ENCODE peak calls at places on chromosomes 7 and 10, in seven cellular contexts. One of them, this sample, is unnamed. For H3K9me3, the result is how much of the 10 kb centered on the place peaks cover.

GRCh38 chr10:101331960-101332359 is 22.0 kb upstream of the BTRC start:
- DNase-seq in testis: no peak
- DNase-seq in uterus: no peak
- DNase-seq in H1: no peak
- DNase-seq in right atrium auricular region: no peak
- DNase-seq in endothelial cell of umbilical vein: no peak
- DNase-seq in right lobe of liver: no peak
- DNase-seq in this sample: no peak

GRCh38 chr10:70590663-70591416 is 11.7 kb downstream of the PRF1 start:
- DNase-seq in uterus: no peak
- DNase-seq in testis: peak
- DNase-seq in endothelial cell of umbilical vein: no peak
- DNase-seq in right atrium auricular region: no peak
- DNase-seq in right lobe of liver: no peak
- DNase-seq in H1: no peak
- DNase-seq in this sample: no peak

GRCh38 chr10:132960071-132960472 is 17.7 kb upstream of the CFAP46 start:
- DNase-seq in endothelial cell of umbilical vein: no peak
- DNase-seq in right lobe of liver: peak
- DNase-seq in testis: no peak
- DNase-seq in uterus: no peak
- DNase-seq in right atrium auricular region: no peak
- DNase-seq in H1: no peak
- DNase-seq in this sample: no peak

GRCh38 chr10:101038486-101038885 is 7.5 kb downstream of the SFXN3 start:
- DNase-seq in testis: no peak
- DNase-seq in right lobe of liver: no peak
- DNase-seq in right atrium auricular region: no peak
- DNase-seq in H1: no peak
- DNase-seq in uterus: no peak
- DNase-seq in endothelial cell of umbilical vein: no peak
- DNase-seq in this sample: no peak

GRCh38 chr7:136853654-136854053 is 14.8 kb upstream of the CHRM2 start:
- DNase-seq in right lobe of liver: no peak
- DNase-seq in testis: no peak
- DNase-seq in uterus: no peak
- DNase-seq in endothelial cell of umbilical vein: peak
- DNase-seq in right atrium auricular region: no peak
- DNase-seq in H1: no peak
- DNase-seq in this sample: no peak

GRCh38 chr10:73838827-73839226 is 27.4 kb upstream of the NDST2 start:
- DNase-seq in right lobe of liver: no peak
- DNase-seq in endothelial cell of umbilical vein: no peak
- DNase-seq in right atrium auricular region: no peak
- DNase-seq in H1: no peak
- DNase-seq in uterus: no peak
- DNase-seq in testis: no peak
- DNase-seq in this sample: no peak

GRCh38 chr7:114086491-114086905 is 167.7 kb upstream of the PPP1R3A start:
- DNase-seq in uterus: peak
- DNase-seq in right lobe of liver: peak
- DNase-seq in right atrium auricular region: no peak
- DNase-seq in endothelial cell of umbilical vein: no peak
- DNase-seq in testis: peak
- DNase-seq in H1: no peak
- DNase-seq in this sample: no peak

GRCh38 chr10:70115948-70116682 is 16.5 kb downstream of the AIFM2 start:
- DNase-seq in H1: no peak
- DNase-seq in uterus: peak
- DNase-seq in right atrium auricular region: no peak
- DNase-seq in endothelial cell of umbilical vein: peak
- DNase-seq in right lobe of liver: peak
- DNase-seq in testis: peak
- DNase-seq in this sample: peak

GRCh38 chr7:322111-322671 is 32.2 kb downstream of the FOXL3 start:
- DNase-seq in right atrium auricular region: no peak
- DNase-seq in right lobe of liver: peak
- DNase-seq in uterus: peak
- DNase-seq in endothelial cell of umbilical vein: peak
- DNase-seq in testis: peak
- DNase-seq in H1: peak
- DNase-seq in this sample: peak

GRCh38 chr10:47046321-47047126 is 135.3 kb downstream of the PTPN20 start:
- DNase-seq in testis: no peak
- DNase-seq in endothelial cell of umbilical vein: no peak
- DNase-seq in right lobe of liver: peak
- DNase-seq in right atrium auricular region: no peak
- DNase-seq in uterus: no peak
- DNase-seq in H1: no peak
- DNase-seq in this sample: no peak

GRCh38 chr10:103442031-103442461 is 10.1 kb downstream of the CALHM2 start:
- DNase-seq in right atrium auricular region: peak
- DNase-seq in right lobe of liver: no peak
- DNase-seq in uterus: peak
- DNase-seq in testis: peak
- DNase-seq in H1: no peak
- DNase-seq in endothelial cell of umbilical vein: no peak
- DNase-seq in this sample: no peak

GRCh38 chr10:77501152-77501845 is 136.3 kb downstream of the KCNMA1 start:
- DNase-seq in H1: no peak
- DNase-seq in testis: no peak
- DNase-seq in uterus: peak
- DNase-seq in right atrium auricular region: no peak
- DNase-seq in endothelial cell of umbilical vein: no peak
- DNase-seq in right lobe of liver: no peak
- DNase-seq in this sample: no peak

GRCh38 chr7:107551936-107552335 is 11.8 kb downstream of the COG5 start:
- DNase-seq in uterus: no peak
- DNase-seq in right lobe of liver: no peak
- DNase-seq in H1: no peak
- DNase-seq in right atrium auricular region: no peak
- DNase-seq in testis: no peak
- DNase-seq in endothelial cell of umbilical vein: no peak
- DNase-seq in this sample: no peak

GRCh38 chr7:145698526-145699262 is 417.9 kb upstream of the CNTNAP2 start:
- DNase-seq in H1: no peak
- DNase-seq in right lobe of liver: no peak
- DNase-seq in endothelial cell of umbilical vein: no peak
- DNase-seq in right atrium auricular region: no peak
- DNase-seq in testis: no peak
- DNase-seq in uterus: no peak
- DNase-seq in this sample: no peak

GRCh38 chr10:48604408-48605263 is at the start of gene ARHGAP22:
- DNase-seq in uterus: no peak
- DNase-seq in testis: peak
- DNase-seq in H1: no peak
- DNase-seq in right atrium auricular region: peak
- DNase-seq in endothelial cell of umbilical vein: peak
- DNase-seq in right lobe of liver: peak
- DNase-seq in this sample: peak

GRCh38 chr7:43211276-43211675 is 98.8 kb downstream of the HECW1 start:
- DNase-seq in right atrium auricular region: no peak
- DNase-seq in H1: no peak
- DNase-seq in right lobe of liver: no peak
- DNase-seq in uterus: no peak
- DNase-seq in testis: no peak
- DNase-seq in endothelial cell of umbilical vein: no peak
- DNase-seq in this sample: no peak

GRCh38 chr7:21767300-21767900 is 178.3 kb downstream of the CDCA7L start:
- DNase-seq in endothelial cell of umbilical vein: peak
- DNase-seq in testis: peak
- DNase-seq in H1: peak
- DNase-seq in uterus: no peak
- DNase-seq in right atrium auricular region: no peak
- DNase-seq in right lobe of liver: peak
- DNase-seq in this sample: peak
- TF ChIP-seq CTCF in endothelial cell of umbilical vein: peak
- TF ChIP-seq CTCF in testis: no peak
- TF ChIP-seq CTCF in H1: peak
- TF ChIP-seq CTCF in uterus: peak
- TF ChIP-seq CTCF in right atrium auricular region: peak
- TF ChIP-seq CTCF in right lobe of liver: peak
- TF ChIP-seq CTCF in this sample: peak

GRCh38 chr10:97025613-97026242 is 160.0 kb downstream of the SLIT1 start:
- DNase-seq in uterus: peak
- DNase-seq in H1: no peak
- DNase-seq in endothelial cell of umbilical vein: peak
- DNase-seq in right lobe of liver: no peak
- DNase-seq in right atrium auricular region: peak
- DNase-seq in testis: peak
- DNase-seq in this sample: peak
- H3K4me3 ChIP-seq in uterus: no peak
- H3K4me3 ChIP-seq in H1: no peak
- H3K4me3 ChIP-seq in endothelial cell of umbilical vein: no peak
- H3K4me3 ChIP-seq in right lobe of liver: no peak
- H3K4me3 ChIP-seq in right atrium auricular region: no peak
- H3K4me3 ChIP-seq in testis: no peak
- H3K4me3 ChIP-seq in this sample: no peak

DNA sequence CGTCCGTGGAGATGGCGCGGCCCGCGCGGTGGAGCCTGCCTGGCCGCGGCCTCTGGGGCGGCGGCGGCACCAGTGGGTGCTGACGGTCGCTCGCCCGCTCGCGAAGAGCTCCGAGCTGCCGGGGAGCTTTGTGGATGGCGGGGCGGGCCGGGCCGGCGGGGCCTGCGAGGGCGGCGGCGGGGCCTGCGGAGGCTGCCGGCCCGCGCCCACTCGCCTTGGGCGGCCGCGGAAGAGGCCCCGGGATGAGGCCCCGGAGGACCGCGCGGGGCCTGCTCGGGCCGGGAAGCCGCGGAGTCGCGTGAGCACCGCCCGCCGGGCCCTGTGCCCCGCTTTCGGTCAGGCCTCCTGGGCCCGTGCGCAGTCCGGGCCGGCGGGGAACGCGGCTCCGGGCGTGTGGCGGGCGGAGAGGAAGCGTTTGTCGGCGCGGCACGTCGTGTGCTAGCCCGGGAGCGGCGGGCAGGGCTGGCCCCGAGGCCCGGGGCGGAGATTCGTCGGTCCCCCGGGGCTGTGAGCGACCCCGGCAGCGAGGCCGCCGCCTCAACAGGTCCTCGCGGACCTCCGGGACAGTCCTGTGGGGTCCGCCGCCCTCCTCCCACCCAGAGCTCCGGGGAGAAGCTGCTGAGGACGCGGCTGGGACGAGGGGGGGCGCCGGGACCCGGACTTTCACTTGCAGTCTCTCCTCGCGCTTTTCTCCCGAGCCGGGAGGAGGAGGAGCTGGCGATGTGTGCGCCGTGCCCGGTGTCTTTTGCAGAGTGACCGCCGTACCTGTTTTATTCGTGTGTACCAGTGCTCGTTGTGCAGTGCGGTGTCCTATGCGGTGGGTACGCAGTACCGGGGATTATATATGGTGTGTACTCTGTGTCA is 578 bp downstream of the ZMYND11 start:
- DNase-seq in endothelial cell of umbilical vein: peak
- DNase-seq in H1: no peak
- DNase-seq in right atrium auricular region: no peak
- DNase-seq in right lobe of liver: peak
- DNase-seq in uterus: peak
- DNase-seq in testis: peak
- DNase-seq in this sample: peak
- H3K9me3 ChIP-seq in endothelial cell of umbilical vein: under half
- H3K9me3 ChIP-seq in H1: under half
- H3K9me3 ChIP-seq in right atrium auricular region: under half
- H3K9me3 ChIP-seq in right lobe of liver: under half
- H3K9me3 ChIP-seq in uterus: under half
- H3K9me3 ChIP-seq in testis: under half
- H3K9me3 ChIP-seq in this sample: under half

DNA sequence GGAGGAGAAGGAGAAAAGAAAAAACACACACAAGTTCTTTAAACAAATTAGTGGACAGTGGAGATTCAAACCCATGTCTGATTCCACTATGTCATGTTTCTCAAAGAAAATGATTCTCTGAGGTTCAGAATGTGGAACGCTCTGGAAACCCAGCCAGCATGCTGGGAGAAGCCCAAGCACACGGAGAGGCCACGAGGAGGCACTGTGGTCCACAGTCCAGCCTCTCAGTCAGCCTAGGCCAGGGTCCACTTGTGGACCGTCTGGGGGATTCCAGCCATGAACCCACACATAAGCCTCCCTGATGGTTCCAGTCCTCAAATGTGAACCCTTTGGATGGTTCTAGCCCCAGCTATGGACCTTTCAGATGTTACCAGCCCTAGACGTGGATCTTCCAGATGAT is 73.4 kb downstream of the CAV1 start:
- DNase-seq in right lobe of liver: peak
- DNase-seq in endothelial cell of umbilical vein: no peak
- DNase-seq in H1: no peak
- DNase-seq in right atrium auricular region: no peak
- DNase-seq in testis: no peak
- DNase-seq in uterus: no peak
- DNase-seq in this sample: peak
- TF ChIP-seq CTCF in right lobe of liver: peak
- TF ChIP-seq CTCF in endothelial cell of umbilical vein: peak
- TF ChIP-seq CTCF in H1: peak
- TF ChIP-seq CTCF in right atrium auricular region: no peak
- TF ChIP-seq CTCF in testis: no peak
- TF ChIP-seq CTCF in uterus: no peak
- TF ChIP-seq CTCF in this sample: peak

GRCh38 chr7:116583653-116584052 is 58.8 kb downstream of the CAV1 start:
- DNase-seq in right atrium auricular region: no peak
- DNase-seq in H1: no peak
- DNase-seq in uterus: no peak
- DNase-seq in endothelial cell of umbilical vein: no peak
- DNase-seq in right lobe of liver: no peak
- DNase-seq in testis: no peak
- DNase-seq in this sample: no peak
- H3K4me3 ChIP-seq in right atrium auricular region: no peak
- H3K4me3 ChIP-seq in H1: no peak
- H3K4me3 ChIP-seq in uterus: no peak
- H3K4me3 ChIP-seq in endothelial cell of umbilical vein: no peak
- H3K4me3 ChIP-seq in right lobe of liver: no peak
- H3K4me3 ChIP-seq in testis: no peak
- H3K4me3 ChIP-seq in this sample: no peak

This sample was measured in BE2C.